ENCODE peak calls at places on chromosomes 5 and 9, in nine cellular contexts. One of them, this sample, is unnamed.

GRCh38 chr9:113589890-113590289 is 126.4 kb downstream of the RGS3 start:
- DNase-seq in heart right ventricle: no peak
- DNase-seq in HL-60: peak
- DNase-seq in A549: no peak
- DNase-seq in Peyer's patch: no peak
- DNase-seq in adrenal gland: no peak
- DNase-seq in spleen: peak
- DNase-seq in brain microvascular endothelial cell: no peak
- DNase-seq in colonic mucosa: no peak
- DNase-seq in this sample: no peak

GRCh38 chr5:155299342-155300006 is 285.9 kb downstream of the KIF4B start:
- DNase-seq in heart right ventricle: peak
- DNase-seq in HL-60: no peak
- DNase-seq in A549: no peak
- DNase-seq in Peyer's patch: no peak
- DNase-seq in adrenal gland: no peak
- DNase-seq in spleen: no peak
- DNase-seq in brain microvascular endothelial cell: no peak
- DNase-seq in colonic mucosa: no peak
- DNase-seq in this sample: no peak

GRCh38 chr9:136105398-136106135 is 10.5 kb upstream of the NACC2 start:
- DNase-seq in heart right ventricle: peak
- DNase-seq in HL-60: no peak
- DNase-seq in A549: no peak
- DNase-seq in Peyer's patch: no peak
- DNase-seq in adrenal gland: peak
- DNase-seq in spleen: peak
- DNase-seq in brain microvascular endothelial cell: no peak
- DNase-seq in colonic mucosa: no peak
- DNase-seq in this sample: no peak

GRCh38 chr9:4382722-4383317 is 83.0 kb upstream of the GLIS3 start:
- DNase-seq in heart right ventricle: no peak
- DNase-seq in HL-60: no peak
- DNase-seq in A549: no peak
- DNase-seq in Peyer's patch: peak
- DNase-seq in adrenal gland: no peak
- DNase-seq in spleen: no peak
- DNase-seq in brain microvascular endothelial cell: peak
- DNase-seq in colonic mucosa: no peak
- DNase-seq in this sample: no peak

GRCh38 chr9:81375461-81376100 is 313.8 kb downstream of the TLE1 start:
- DNase-seq in heart right ventricle: no peak
- DNase-seq in HL-60: no peak
- DNase-seq in A549: no peak
- DNase-seq in Peyer's patch: no peak
- DNase-seq in adrenal gland: no peak
- DNase-seq in spleen: no peak
- DNase-seq in brain microvascular endothelial cell: no peak
- DNase-seq in colonic mucosa: no peak
- DNase-seq in this sample: no peak

GRCh38 chr5:76145945-76146344 is 62.8 kb downstream of the SV2C start:
- DNase-seq in heart right ventricle: no peak
- DNase-seq in HL-60: peak
- DNase-seq in A549: peak
- DNase-seq in Peyer's patch: peak
- DNase-seq in adrenal gland: no peak
- DNase-seq in spleen: no peak
- DNase-seq in brain microvascular endothelial cell: no peak
- DNase-seq in colonic mucosa: peak
- DNase-seq in this sample: no peak

GRCh38 chr9:75911390-75911789 is 20.9 kb downstream of the PCSK5 start:
- DNase-seq in heart right ventricle: no peak
- DNase-seq in HL-60: no peak
- DNase-seq in A549: no peak
- DNase-seq in Peyer's patch: no peak
- DNase-seq in adrenal gland: no peak
- DNase-seq in spleen: no peak
- DNase-seq in brain microvascular endothelial cell: no peak
- DNase-seq in colonic mucosa: no peak
- DNase-seq in this sample: no peak

GRCh38 chr5:54651482-54652076 is 134.0 kb downstream of the SNX18 start:
- DNase-seq in heart right ventricle: peak
- DNase-seq in HL-60: no peak
- DNase-seq in A549: no peak
- DNase-seq in Peyer's patch: peak
- DNase-seq in adrenal gland: peak
- DNase-seq in spleen: no peak
- DNase-seq in brain microvascular endothelial cell: peak
- DNase-seq in colonic mucosa: no peak
- DNase-seq in this sample: no peak

GRCh38 chr5:67221487-67222242 is 25.1 kb upstream of the CD180 start:
- DNase-seq in heart right ventricle: no peak
- DNase-seq in HL-60: no peak
- DNase-seq in A549: no peak
- DNase-seq in Peyer's patch: peak
- DNase-seq in adrenal gland: no peak
- DNase-seq in spleen: peak
- DNase-seq in brain microvascular endothelial cell: no peak
- DNase-seq in colonic mucosa: no peak
- DNase-seq in this sample: no peak

GRCh38 chr9:2227468-2227867 is 212.3 kb downstream of the SMARCA2 start:
- DNase-seq in heart right ventricle: no peak
- DNase-seq in HL-60: no peak
- DNase-seq in A549: no peak
- DNase-seq in Peyer's patch: no peak
- DNase-seq in adrenal gland: peak
- DNase-seq in spleen: no peak
- DNase-seq in brain microvascular endothelial cell: no peak
- DNase-seq in colonic mucosa: no peak
- DNase-seq in this sample: peak

GRCh38 chr9:130183133-130183762 is 11.0 kb downstream of the NCS1 start:
- DNase-seq in heart right ventricle: no peak
- DNase-seq in HL-60: no peak
- DNase-seq in A549: peak
- DNase-seq in Peyer's patch: no peak
- DNase-seq in adrenal gland: peak
- DNase-seq in spleen: no peak
- DNase-seq in brain microvascular endothelial cell: no peak
- DNase-seq in colonic mucosa: no peak
- DNase-seq in this sample: no peak

DNA sequence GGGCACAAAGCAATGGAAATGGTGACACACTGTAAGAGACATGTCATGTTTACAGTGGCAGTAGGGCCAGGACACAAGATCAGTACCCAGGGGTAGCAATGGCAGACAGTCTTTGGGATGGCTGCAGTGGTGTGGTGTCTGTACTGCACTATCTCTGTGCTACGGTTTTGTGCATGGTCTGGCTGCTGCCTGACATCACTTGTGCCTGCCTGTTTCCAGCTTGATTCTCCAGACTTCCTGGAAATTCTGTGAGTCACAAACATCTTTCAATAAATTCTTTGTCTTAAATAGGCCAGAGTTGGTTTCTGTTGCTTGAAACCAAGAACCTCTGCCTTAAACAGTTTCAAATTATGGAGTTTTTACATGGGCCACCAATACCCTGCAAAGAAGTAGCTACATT is 188.3 kb downstream of the RFX3 start:
- DNase-seq in heart right ventricle: no peak
- DNase-seq in HL-60: no peak
- DNase-seq in A549: no peak
- DNase-seq in Peyer's patch: no peak
- DNase-seq in adrenal gland: peak
- DNase-seq in spleen: no peak
- DNase-seq in brain microvascular endothelial cell: peak
- DNase-seq in colonic mucosa: no peak
- DNase-seq in this sample: no peak
- H3K27ac ChIP-seq in heart right ventricle: peak
- H3K27ac ChIP-seq in HL-60: no peak
- H3K27ac ChIP-seq in A549: no peak
- H3K27ac ChIP-seq in Peyer's patch: no peak
- H3K27ac ChIP-seq in adrenal gland: no peak
- H3K27ac ChIP-seq in spleen: no peak
- H3K27ac ChIP-seq in brain microvascular endothelial cell: no peak
- H3K27ac ChIP-seq in colonic mucosa: no peak
- H3K27ac ChIP-seq in this sample: no peak

GRCh38 chr9:123105490-123105889 is 72.0 kb downstream of the GPR21 start:
- DNase-seq in heart right ventricle: no peak
- DNase-seq in HL-60: no peak
- DNase-seq in A549: no peak
- DNase-seq in Peyer's patch: no peak
- DNase-seq in adrenal gland: no peak
- DNase-seq in spleen: no peak
- DNase-seq in brain microvascular endothelial cell: no peak
- DNase-seq in colonic mucosa: no peak
- DNase-seq in this sample: no peak

GRCh38 chr9:123099548-123099947 is 66.1 kb downstream of the GPR21 start:
- DNase-seq in heart right ventricle: no peak
- DNase-seq in HL-60: no peak
- DNase-seq in A549: no peak
- DNase-seq in Peyer's patch: no peak
- DNase-seq in adrenal gland: no peak
- DNase-seq in spleen: no peak
- DNase-seq in brain microvascular endothelial cell: no peak
- DNase-seq in colonic mucosa: no peak
- DNase-seq in this sample: no peak

GRCh38 chr9:123104807-123105206 is 71.3 kb downstream of the GPR21 start:
- DNase-seq in heart right ventricle: no peak
- DNase-seq in HL-60: no peak
- DNase-seq in A549: no peak
- DNase-seq in Peyer's patch: no peak
- DNase-seq in adrenal gland: no peak
- DNase-seq in spleen: no peak
- DNase-seq in brain microvascular endothelial cell: no peak
- DNase-seq in colonic mucosa: no peak
- DNase-seq in this sample: no peak

GRCh38 chr9:123099042-123099441 is 65.6 kb downstream of the GPR21 start:
- DNase-seq in heart right ventricle: no peak
- DNase-seq in HL-60: no peak
- DNase-seq in A549: no peak
- DNase-seq in Peyer's patch: no peak
- DNase-seq in adrenal gland: no peak
- DNase-seq in spleen: no peak
- DNase-seq in brain microvascular endothelial cell: no peak
- DNase-seq in colonic mucosa: no peak
- DNase-seq in this sample: no peak

GRCh38 chr9:123102380-123103113 is 69.1 kb downstream of the GPR21 start:
- DNase-seq in heart right ventricle: no peak
- DNase-seq in HL-60: no peak
- DNase-seq in A549: no peak
- DNase-seq in Peyer's patch: no peak
- DNase-seq in adrenal gland: no peak
- DNase-seq in spleen: no peak
- DNase-seq in brain microvascular endothelial cell: peak
- DNase-seq in colonic mucosa: no peak
- DNase-seq in this sample: no peak
- TF ChIP-seq CTCF in heart right ventricle: no peak
- TF ChIP-seq CTCF in HL-60: no peak
- TF ChIP-seq CTCF in A549: no peak
- TF ChIP-seq CTCF in Peyer's patch: no peak
- TF ChIP-seq CTCF in adrenal gland: no peak
- TF ChIP-seq CTCF in spleen: no peak
- TF ChIP-seq CTCF in brain microvascular endothelial cell: peak
- TF ChIP-seq CTCF in colonic mucosa: no peak
- TF ChIP-seq CTCF in this sample: no peak

GRCh38 chr5:174617285-174617684 is 107.1 kb upstream of the MSX2 start:
- DNase-seq in heart right ventricle: no peak
- DNase-seq in HL-60: no peak
- DNase-seq in A549: no peak
- DNase-seq in Peyer's patch: no peak
- DNase-seq in adrenal gland: no peak
- DNase-seq in spleen: no peak
- DNase-seq in brain microvascular endothelial cell: no peak
- DNase-seq in colonic mucosa: no peak
- DNase-seq in this sample: no peak
- H3K27ac ChIP-seq in heart right ventricle: no peak
- H3K27ac ChIP-seq in HL-60: no peak
- H3K27ac ChIP-seq in A549: no peak
- H3K27ac ChIP-seq in Peyer's patch: no peak
- H3K27ac ChIP-seq in adrenal gland: no peak
- H3K27ac ChIP-seq in spleen: no peak
- H3K27ac ChIP-seq in brain microvascular endothelial cell: no peak
- H3K27ac ChIP-seq in colonic mucosa: no peak
- H3K27ac ChIP-seq in this sample: no peak

GRCh38 chr9:96064838-96065481 is 189.5 kb downstream of the ERCC6L2 start:
- DNase-seq in heart right ventricle: no peak
- DNase-seq in HL-60: no peak
- DNase-seq in A549: no peak
- DNase-seq in Peyer's patch: no peak
- DNase-seq in adrenal gland: no peak
- DNase-seq in spleen: no peak
- DNase-seq in brain microvascular endothelial cell: no peak
- DNase-seq in colonic mucosa: no peak
- DNase-seq in this sample: no peak

GRCh38 chr9:96062854-96063253 is 187.4 kb downstream of the ERCC6L2 start:
- DNase-seq in heart right ventricle: no peak
- DNase-seq in HL-60: no peak
- DNase-seq in A549: no peak
- DNase-seq in Peyer's patch: no peak
- DNase-seq in adrenal gland: no peak
- DNase-seq in spleen: no peak
- DNase-seq in brain microvascular endothelial cell: no peak
- DNase-seq in colonic mucosa: no peak
- DNase-seq in this sample: no peak

GRCh38 chr9:96058218-96058617 is 182.7 kb downstream of the ERCC6L2 start:
- DNase-seq in heart right ventricle: no peak
- DNase-seq in HL-60: no peak
- DNase-seq in A549: no peak
- DNase-seq in Peyer's patch: no peak
- DNase-seq in adrenal gland: no peak
- DNase-seq in spleen: no peak
- DNase-seq in brain microvascular endothelial cell: no peak
- DNase-seq in colonic mucosa: no peak
- DNase-seq in this sample: no peak

GRCh38 chr9:96062051-96062450 is 186.6 kb downstream of the ERCC6L2 start:
- DNase-seq in heart right ventricle: no peak
- DNase-seq in HL-60: peak
- DNase-seq in A549: no peak
- DNase-seq in Peyer's patch: no peak
- DNase-seq in adrenal gland: no peak
- DNase-seq in spleen: no peak
- DNase-seq in brain microvascular endothelial cell: no peak
- DNase-seq in colonic mucosa: no peak
- DNase-seq in this sample: no peak

DNA sequence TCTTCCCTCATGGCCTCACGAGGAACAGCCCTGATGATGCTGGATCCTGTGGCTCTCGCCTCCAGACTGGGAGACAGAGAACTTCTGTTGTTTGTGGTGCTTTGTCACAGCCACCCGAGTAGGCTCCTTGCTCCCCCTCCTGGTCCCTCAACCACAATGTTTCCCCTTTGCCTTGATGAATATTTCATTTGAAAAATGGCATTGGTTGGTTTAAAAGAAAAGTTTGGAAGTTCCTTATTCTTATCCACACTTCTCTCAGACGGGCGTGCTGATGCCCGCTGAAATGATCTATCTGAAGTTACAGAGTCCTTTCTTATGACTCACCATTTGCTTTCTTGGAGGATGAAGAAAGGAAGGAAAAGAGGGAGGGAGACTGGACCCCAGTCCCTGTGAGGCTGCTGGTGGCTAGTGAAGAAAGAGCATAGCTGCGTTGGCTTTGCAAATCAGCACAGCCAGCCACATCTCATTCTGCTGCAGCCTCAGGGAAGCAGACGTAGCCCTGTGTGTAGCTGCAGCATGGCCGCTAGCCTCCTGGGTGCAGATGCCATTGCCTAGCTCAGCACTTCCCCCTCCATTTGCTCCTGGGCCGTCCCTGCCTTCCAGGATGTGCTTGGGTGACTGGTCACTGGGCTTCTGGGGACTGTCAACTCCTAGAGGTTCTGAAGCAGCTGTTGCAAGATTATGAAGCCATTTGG is 185.9 kb downstream of the ERCC6L2 start:
- DNase-seq in heart right ventricle: no peak
- DNase-seq in HL-60: peak
- DNase-seq in A549: peak
- DNase-seq in Peyer's patch: peak
- DNase-seq in adrenal gland: peak
- DNase-seq in spleen: no peak
- DNase-seq in brain microvascular endothelial cell: peak
- DNase-seq in colonic mucosa: no peak
- DNase-seq in this sample: no peak
- TF ChIP-seq CTCF in heart right ventricle: peak
- TF ChIP-seq CTCF in HL-60: no peak
- TF ChIP-seq CTCF in A549: peak
- TF ChIP-seq CTCF in Peyer's patch: no peak
- TF ChIP-seq CTCF in adrenal gland: peak
- TF ChIP-seq CTCF in spleen: peak
- TF ChIP-seq CTCF in brain microvascular endothelial cell: peak
- TF ChIP-seq CTCF in colonic mucosa: peak
- TF ChIP-seq CTCF in this sample: no peak

This sample was measured in ovary.